ENCODE peak calls at places on chromosomes 1 and 21, in six cellular contexts. F, O, P, E, W and X are unnamed samples.

GRCh38 chr1:226064168-226064815 is 1.8 kb downstream of the H3-3A start:
- DNase-seq in F (peak; percentile 44), O (no peak), P (no peak), E (peak; percentile 43), W (no peak), X (no peak)

GRCh38 chr21:46128106-46128982 is 27.0 kb downstream of the FTCD start:
- DNase-seq in W (no peak), O (no peak), P (no peak), E (peak; percentile 12), F (no peak), X (no peak)

GRCh38 chr1:109894823-109895719 is 15.6 kb upstream of the CSF1 start:
- DNase-seq in O (no peak), P (no peak), W (no peak), F (no peak), E (no peak), X (no peak)

GRCh38 chr1:165958306-165958705 is 130.9 kb downstream of the UCK2 start:
- DNase-seq in E (no peak), W (no peak), F (no peak), P (no peak), O (no peak), X (no peak)

GRCh38 chr1:224587051-224587450 is 29.1 kb upstream of the CNIH3 start:
- DNase-seq in E (no peak), P (no peak), O (no peak), F (no peak), W (no peak), X (no peak)

GRCh38 chr1:36948606-36949005 is 85.7 kb downstream of the GRIK3 start:
- DNase-seq in W (no peak), O (no peak), E (no peak), P (no peak), F (no peak), X (no peak)

GRCh38 chr1:245978915-245979314 is 528.2 kb downstream of the SMYD3 start:
- DNase-seq in O (no peak), P (no peak), F (no peak), E (no peak), W (no peak), X (peak; percentile 66)

GRCh38 chr1:205963352-205963751 is 20.1 kb upstream of the SLC26A9 start:
- DNase-seq in O (no peak), E (peak; percentile 4), F (no peak), P (no peak), W (no peak), X (peak; percentile 72)

GRCh38 chr21:30674312-30674711 is 31.6 kb downstream of the KRTAP20-3 start:
- DNase-seq in F (no peak), P (no peak), E (no peak), O (no peak), W (no peak), X (no peak)

GRCh38 chr1:23478896-23479790 is 4.8 kb downstream of the ASAP3 start:
- DNase-seq in F (no peak), W (no peak), P (no peak), E (peak; percentile 67), O (no peak), X (peak; percentile 72)

GRCh38 chr1:7561936-7562728 is 209.0 kb upstream of the VAMP3 start:
- DNase-seq in W (no peak), E (no peak), O (no peak), P (no peak), F (no peak), X (no peak)

GRCh38 chr21:46253610-46254124 is 25.1 kb upstream of the LSS start:
- DNase-seq in F (peak; percentile 70), E (peak; percentile 76), W (no peak), O (no peak), P (no peak), X (peak; percentile 24)

GRCh38 chr1:177488722-177489121 is 318.0 kb downstream of the BRINP2 start:
- DNase-seq in W (no peak), O (no peak), F (no peak), E (no peak), P (no peak), X (no peak)

GRCh38 chr1:246776923-246777322 is 52.7 kb downstream of the SCCPDH start:
- DNase-seq in W (no peak), F (no peak), O (no peak), E (no peak), P (no peak), X (no peak)

GRCh38 chr1:21931171-21932093 is 5.7 kb downstream of the HSPG2 start:
- DNase-seq in W (no peak), F (peak; percentile 88), E (peak; percentile 87), O (no peak), P (no peak), X (peak; percentile 88)

GRCh38 chr1:246308533-246309075 is 198.5 kb downstream of the SMYD3 start:
- DNase-seq in W (no peak), F (no peak), P (no peak), O (no peak), E (no peak), X (no peak)

GRCh38 chr1:87141556-87141955 is 187.1 kb upstream of the LMO4 start:
- DNase-seq in F (no peak), O (no peak), E (no peak), W (no peak), P (no peak), X (no peak)

GRCh38 chr1:169924063-169924462 is 30.4 kb upstream of the SCYL3 start:
- DNase-seq in P (no peak), O (no peak), W (no peak), E (no peak), F (no peak), X (no peak)

GRCh38 chr1:23904748-23905357 is 8.3 kb downstream of the CNR2 start:
- DNase-seq in O (no peak), P (no peak), W (no peak), E (no peak), F (peak; percentile 40), X (no peak)

GRCh38 chr1:40232444-40232843 is 15.3 kb upstream of the TMCO2 start:
- DNase-seq in F (no peak), E (no peak), W (no peak), O (no peak), P (no peak), X (no peak)

GRCh38 chr1:28122183-28122582 is 33.8 kb upstream of the EYA3 start:
- DNase-seq in E (no peak), P (no peak), F (no peak), O (no peak), W (no peak), X (peak; percentile 71)

GRCh38 chr1:179817789-179818188 is 59.8 kb downstream of the TOR1AIP2 start:
- DNase-seq in P (no peak), F (no peak), W (no peak), O (no peak), E (peak; percentile 25), X (peak; percentile 53)

GRCh38 chr1:12140676-12141532 is 25.9 kb upstream of the TNFRSF1B start:
- DNase-seq in F (no peak), W (no peak), P (no peak), E (no peak), O (no peak), X (no peak)
- H4K8ac ChIP-seq in F (no peak overlapping the region), W (no peak overlapping the region), P (no peak overlapping the region), E (no peak overlapping the region), O (no peak overlapping the region), X (no peak overlapping the region)

GRCh38 chr1:55828031-55828430 is 612.9 kb upstream of the USP24 start:
- DNase-seq in E (no peak), O (no peak), P (no peak), W (no peak), F (peak; percentile 69), X (peak; percentile 22)

GRCh38 chr1:55827350-55827749 is 612.2 kb upstream of the USP24 start:
- DNase-seq in W (no peak), P (no peak), O (no peak), F (no peak), E (peak; percentile 96), X (peak; percentile 99)

GRCh38 chr1:55823521-55824296 is 608.5 kb upstream of the USP24 start:
- DNase-seq in E (peak; percentile 73), P (no peak), O (no peak), F (no peak), W (no peak), X (peak; percentile 64)

GRCh38 chr1:55825486-55825885 is 610.3 kb upstream of the USP24 start:
- DNase-seq in O (no peak), P (no peak), E (no peak), W (no peak), F (no peak), X (no peak)

DNA sequence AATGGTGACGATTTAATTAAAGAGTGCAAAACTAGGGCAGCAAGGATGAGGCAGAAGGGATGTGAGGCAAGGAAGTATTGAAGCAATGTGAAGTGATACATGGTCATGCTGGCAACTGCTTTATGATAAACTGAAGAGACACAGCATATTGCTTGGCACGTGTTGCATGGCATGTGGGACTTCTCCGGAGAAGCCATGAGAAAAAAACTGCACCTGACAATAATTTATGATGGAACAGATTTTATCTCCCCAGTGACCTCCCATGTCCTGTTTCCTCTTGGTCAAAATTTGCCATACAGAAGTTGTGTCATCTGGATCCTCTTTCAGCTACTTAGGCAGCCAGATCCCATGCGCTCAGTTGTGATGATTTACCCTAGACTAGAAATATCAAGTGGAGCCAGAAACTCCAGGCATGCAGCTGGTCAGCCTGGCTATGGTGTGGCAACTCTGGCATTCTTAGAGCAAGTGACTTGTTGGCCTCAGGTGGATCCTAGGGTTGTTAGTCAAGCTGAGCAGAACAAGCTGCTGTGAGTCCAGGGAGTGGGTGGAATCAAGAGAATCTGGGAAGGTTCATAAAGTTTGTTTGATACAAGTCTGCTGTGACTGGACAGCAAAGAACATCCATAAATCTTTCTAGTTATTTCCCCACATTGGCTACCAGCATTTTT is 611.4 kb upstream of the USP24 start:
- DNase-seq in P (no peak), W (no peak), E (peak; percentile 55), F (no peak), O (no peak), X (peak; percentile 24)
- H4K8ac ChIP-seq in P (no peak overlapping the region), W (no peak overlapping the region), E (no peak overlapping the region), F (no peak overlapping the region), O (no peak overlapping the region), X (peak overlapping the region; percentile 78)

DNA sequence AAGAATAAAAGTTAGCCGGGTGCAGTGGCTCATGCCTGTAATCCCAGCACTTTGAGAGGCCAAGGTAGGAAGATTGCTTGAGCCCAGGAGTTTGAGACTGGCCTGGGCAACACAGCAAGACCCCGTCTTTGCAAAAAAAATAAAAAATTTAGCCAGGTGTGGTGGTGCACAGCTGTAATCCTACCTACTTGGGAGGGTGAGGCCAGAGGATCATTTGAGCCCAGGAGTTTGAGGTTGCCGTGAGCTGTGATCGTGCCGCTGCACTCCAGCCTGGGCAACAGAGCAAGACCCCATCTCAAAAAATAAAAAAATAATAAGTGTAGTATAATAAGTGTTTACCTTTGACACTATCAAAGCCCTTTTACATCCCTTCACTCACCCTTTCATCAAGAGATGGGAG is 5.0 kb downstream of the ACTN2 start:
- DNase-seq in O (no peak), E (no peak), F (no peak), W (no peak), P (no peak), X (no peak)
- H4K8ac ChIP-seq in O (no peak overlapping the region), E (no peak overlapping the region), F (no peak overlapping the region), W (no peak overlapping the region), P (no peak overlapping the region), X (no peak overlapping the region)

GRCh38 chr1:159913451-159914192 is 11.7 kb downstream of the TAGLN2 start:
- DNase-seq in W (no peak), F (peak; percentile 71), E (no peak), P (peak; percentile 85), O (no peak), X (no peak)

GRCh38 chr1:159911668-159912067 is 11.7 kb upstream of the CFAP45 start:
- DNase-seq in W (no peak), F (no peak), O (no peak), E (peak; percentile 24), P (no peak), X (no peak)

GRCh38 chr1:159906960-159907359 is 7.0 kb upstream of the CFAP45 start:
- DNase-seq in O (no peak), P (no peak), E (no peak), W (no peak), F (no peak), X (no peak)

GRCh38 chr1:159909381-159909780 is 9.4 kb upstream of the CFAP45 start:
- DNase-seq in E (peak; percentile 66), P (no peak), W (no peak), F (peak; percentile 85), O (no peak), X (no peak)

GRCh38 chr1:159908255-159908905 is 8.4 kb upstream of the CFAP45 start:
- DNase-seq in E (no peak), P (no peak), W (no peak), O (no peak), F (no peak), X (no peak)
- H4K8ac ChIP-seq in E (peak overlapping the region; percentile 85), P (no peak overlapping the region), W (no peak overlapping the region), O (no peak overlapping the region), F (no peak overlapping the region), X (no peak overlapping the region)